ENCODE peak calls at places on chromosomes 1 and 21, in eight cellular contexts. Q, D, V, A, L, R, H and Y are unnamed samples.

GRCh38 chr1:10143961-10144485 is 66.3 kb upstream of the KIF1B start:
- DNase-seq in Q (no peak), D (no peak), V (no peak), A (no peak), L (no peak), R (no peak), H (no peak), Y (no peak)

GRCh38 chr1:202638019-202638887 is 72.0 kb downstream of the SYT2 start:
- DNase-seq in Q (no peak), D (no peak), V (no peak), A (no peak), L (no peak), R (no peak), H (no peak), Y (no peak)

GRCh38 chr1:244069499-244069898 is 18.4 kb downstream of the ZBTB18 start:
- DNase-seq in Q (no peak), D (no peak), V (no peak), A (no peak), L (no peak), R (no peak), H (no peak), Y (no peak)

GRCh38 chr1:1989102-1989542 is 14.5 kb downstream of the CFAP74 start:
- DNase-seq in Q (no peak), D (peak), V (no peak), A (no peak), L (no peak), R (no peak), H (no peak), Y (peak)

GRCh38 chr1:28341591-28341990 is 12.8 kb downstream of the MED18 start:
- DNase-seq in Q (no peak), D (no peak), V (no peak), A (no peak), L (no peak), R (no peak), H (no peak), Y (peak)

GRCh38 chr1:166785987-166786386 is 53.3 kb upstream of the POGK start:
- DNase-seq in Q (no peak), D (no peak), V (no peak), A (no peak), L (no peak), R (no peak), H (no peak), Y (no peak)

GRCh38 chr21:31752352-31752751 is 20.4 kb upstream of the SCAF4 start:
- DNase-seq in Q (no peak), D (no peak), V (no peak), A (no peak), L (no peak), R (no peak), H (no peak), Y (no peak)

GRCh38 chr1:225845633-225846259 is 35.8 kb downstream of the EPHX1 start:
- DNase-seq in Q (no peak), D (peak), V (peak), A (no peak), L (peak), R (peak), H (peak), Y (peak)

GRCh38 chr1:119682141-119682540 is 29.6 kb upstream of the PHGDH start:
- DNase-seq in Q (no peak), D (no peak), V (no peak), A (no peak), L (no peak), R (no peak), H (no peak), Y (no peak)

GRCh38 chr1:23244362-23244761 is 27.1 kb upstream of the HTR1D start:
- DNase-seq in Q (no peak), D (no peak), V (no peak), A (no peak), L (no peak), R (no peak), H (no peak), Y (no peak)

GRCh38 chr1:231695439-231696255 is 69.1 kb downstream of the DISC1 start:
- DNase-seq in Q (no peak), D (no peak), V (no peak), A (no peak), L (no peak), R (no peak), H (no peak), Y (no peak)

GRCh38 chr21:34625194-34625593 is 10.3 kb upstream of the RCAN1 start:
- DNase-seq in Q (no peak), D (no peak), V (no peak), A (no peak), L (no peak), R (no peak), H (peak), Y (no peak)

GRCh38 chr1:219582310-219582709 is 30.6 kb downstream of the ZC3H11B start:
- DNase-seq in Q (no peak), D (no peak), V (no peak), A (no peak), L (no peak), R (no peak), H (no peak), Y (peak)

GRCh38 chr21:46122758-46123683 is 25.1 kb downstream of the COL6A2 start:
- DNase-seq in Q (no peak), D (no peak), V (peak), A (no peak), L (no peak), R (peak), H (peak), Y (no peak)

GRCh38 chr21:42781150-42781980 is 98.0 kb downstream of the WDR4 start:
- DNase-seq in Q (no peak), D (no peak), V (peak), A (no peak), L (no peak), R (no peak), H (peak), Y (no peak)

GRCh38 chr1:156122519-156123355 is 8.2 kb downstream of the LMNA start:
- DNase-seq in Q (no peak), D (peak), V (no peak), A (no peak), L (peak), R (peak), H (peak), Y (peak)

GRCh38 chr1:183164350-183164749 is 21.7 kb upstream of the LAMC2 start:
- DNase-seq in Q (no peak), D (no peak), V (no peak), A (no peak), L (no peak), R (no peak), H (no peak), Y (peak)

GRCh38 chr1:205454903-205455335 is 926 bp downstream of the BLACAT1 start:
- DNase-seq in Q (no peak), D (no peak), V (no peak), A (no peak), L (no peak), R (no peak), H (no peak), Y (no peak)

GRCh38 chr1:156582388-156583022 is 3.0 kb downstream of the TTC24 start:
- DNase-seq in Q (peak), D (peak), V (peak), A (no peak), L (no peak), R (no peak), H (no peak), Y (no peak)

GRCh38 chr1:172278478-172278877 is 142.0 kb upstream of the C1orf105 start:
- DNase-seq in Q (no peak), D (no peak), V (no peak), A (no peak), L (no peak), R (no peak), H (no peak), Y (no peak)

GRCh38 chr1:244163861-244164562 is 112.9 kb downstream of the ZBTB18 start:
- DNase-seq in Q (no peak), D (no peak), V (no peak), A (no peak), L (no peak), R (no peak), H (no peak), Y (peak)

GRCh38 chr1:85570446-85571180 is 9.9 kb upstream of the CCN1 start:
- DNase-seq in Q (no peak), D (no peak), V (no peak), A (no peak), L (no peak), R (no peak), H (no peak), Y (no peak)

GRCh38 chr1:83500987-83501591 is 497.8 kb downstream of the TTLL7 start:
- DNase-seq in Q (peak), D (no peak), V (no peak), A (no peak), L (no peak), R (no peak), H (no peak), Y (no peak)

GRCh38 chr1:151934048-151934493 is 24.8 kb upstream of the THEM4 start:
- DNase-seq in Q (peak), D (peak), V (peak), A (peak), L (peak), R (no peak), H (no peak), Y (peak)

GRCh38 chr21:36021251-36021837 is 39.0 kb downstream of the SETD4 start:
- DNase-seq in Q (peak), D (no peak), V (no peak), A (no peak), L (no peak), R (no peak), H (no peak), Y (no peak)

GRCh38 chr1:199759268-199759724 is 268.2 kb upstream of the NR5A2 start:
- DNase-seq in Q (no peak), D (no peak), V (no peak), A (no peak), L (no peak), R (no peak), H (no peak), Y (peak)

GRCh38 chr1:25021586-25022215 is 91.6 kb upstream of the RUNX3 start:
- DNase-seq in Q (no peak), D (no peak), V (no peak), A (no peak), L (no peak), R (no peak), H (peak), Y (no peak)

GRCh38 chr1:211829343-211830054 is 1.1 kb downstream of the LPGAT1 start:
- DNase-seq in Q (peak), D (peak), V (no peak), A (no peak), L (peak), R (no peak), H (peak), Y (peak)

GRCh38 chr1:3772715-3773571 is at the start of gene SMIM1:
- DNase-seq in Q (no peak), D (no peak), V (no peak), A (no peak), L (no peak), R (no peak), H (no peak), Y (no peak)